ENCODE peak calls at places on chromosomes 7 and 10, in six cellular contexts. L is NCI-H1436 treated with DMSO at 0.1 percent for 48 hours; R is naive thymus-derived CD4-positive, alpha-beta T cell; P is AG09309; T is stimulated activated CD4-positive, alpha-beta T cell treated with anti-CD3 and anti-CD28 coated beads, Interleukin-2, amount 100 ng/mL, for 24 hours; M is non-pigmented ciliary epithelial cell. W is an unnamed sample.
A peak's percentile ranks its signal among the peaks of the same experiment; 100 is the strongest.

GRCh38 chr10:48460148-48460545 is 144.7 kb downstream of the ARHGAP22 start:
- DNase-seq in L (no peak), R (no peak), P (no peak), T (no peak), M (no peak), W (no peak)

GRCh38 chr10:25818751-25819150 is 115.3 kb upstream of the MYO3A start:
- DNase-seq in L (peak; percentile 78), R (no peak), P (no peak), T (no peak), M (no peak), W (no peak)

GRCh38 chr10:20811131-20811530 is 86.0 kb downstream of the NEBL start:
- DNase-seq in L (no peak), R (no peak), P (no peak), T (no peak), M (no peak), W (no peak)

GRCh38 chr10:29725133-29725720 is 90.5 kb upstream of the SVIL start:
- DNase-seq in L (no peak), R (no peak), P (no peak), T (no peak), M (no peak), W (no peak)

GRCh38 chr7:128863433-128863989 is 855 bp downstream of the ATP6V1F start:
- DNase-seq in L (no peak), R (no peak), P (no peak), T (peak; percentile 55), M (peak; percentile 35), W (peak; percentile 92)

GRCh38 chr7:138755331-138755747 is 42.5 kb upstream of the TMEM213 start:
- DNase-seq in L (no peak), R (no peak), P (no peak), T (no peak), M (no peak), W (no peak)

GRCh38 chr7:5630670-5631069 is 150.8 kb downstream of the RNF216 start:
- DNase-seq in L (no peak), R (no peak), P (no peak), T (peak; percentile 53), M (no peak), W (no peak)

GRCh38 chr7:112286294-112287086 is 80.0 kb downstream of the ZNF277 start:
- DNase-seq in L (peak; percentile 75), R (no peak), P (no peak), T (no peak), M (no peak), W (no peak)

GRCh38 chr7:22591271-22591670 is 91.3 kb upstream of the STEAP1B start:
- DNase-seq in L (no peak), R (no peak), P (no peak), T (no peak), M (no peak), W (no peak)

GRCh38 chr7:30935569-30935877 is 23.9 kb downstream of the AQP1 start:
- DNase-seq in L (no peak), R (no peak), P (no peak), T (no peak), M (no peak), W (no peak)

GRCh38 chr10:63760708-63761047 is 239.5 kb downstream of the REEP3 start:
- DNase-seq in L (no peak), R (no peak), P (no peak), T (no peak), M (no peak), W (no peak)

GRCh38 chr7:128929201-128929808 is 8.4 kb upstream of the IRF5 start:
- DNase-seq in L (no peak), R (no peak), P (no peak), T (no peak), M (no peak), W (no peak)

GRCh38 chr7:155459133-155459866 is 1.4 kb downstream of the EN2 start:
- DNase-seq in L (no peak), R (no peak), P (no peak), T (no peak), M (no peak), W (no peak)

GRCh38 chr7:14861456-14861855 is 41.1 kb downstream of the DGKB start:
- DNase-seq in L (no peak), R (no peak), P (no peak), T (no peak), M (no peak), W (no peak)

GRCh38 chr7:103711413-103711812 is 265.4 kb upstream of the SLC26A5 start:
- DNase-seq in L (no peak), R (no peak), P (no peak), T (no peak), M (no peak), W (no peak)

GRCh38 chr10:3500408-3500856 is 284.6 kb downstream of the KLF6 start:
- DNase-seq in L (no peak), R (no peak), P (no peak), T (no peak), M (peak; percentile 81), W (no peak)

GRCh38 chr10:114347791-114348190 is 56.5 kb downstream of the AFAP1L2 start:
- DNase-seq in L (no peak), R (no peak), P (no peak), T (no peak), M (no peak), W (no peak)

GRCh38 chr10:26780106-26780792 is 80.5 kb downstream of the ABI1 start:
- DNase-seq in L (no peak), R (no peak), P (no peak), T (no peak), M (no peak), W (no peak)

GRCh38 chr7:19209297-19209696 is 64.1 kb upstream of the FERD3L start:
- DNase-seq in L (no peak), R (no peak), P (no peak), T (no peak), M (no peak), W (no peak)

GRCh38 chr10:25557136-25557535 is 376.9 kb upstream of the MYO3A start:
- DNase-seq in L (no peak), R (no peak), P (no peak), T (no peak), M (no peak), W (no peak)

GRCh38 chr7:102814025-102814471 is 65.2 kb downstream of the FAM185A start:
- DNase-seq in L (no peak), R (no peak), P (no peak), T (no peak), M (no peak), W (peak; percentile 84)

GRCh38 chr10:44965651-44966097 is 6.1 kb downstream of the RASSF4 start:
- DNase-seq in L (no peak), R (no peak), P (no peak), T (no peak), M (no peak), W (no peak)

GRCh38 chr10:25068152-25069058 is 52.0 kb downstream of the THNSL1 start:
- DNase-seq in L (peak; percentile 63), R (no peak), P (no peak), T (no peak), M (no peak), W (peak; percentile 87)

GRCh38 chr10:1190052-1190395 is 133.8 kb downstream of the WDR37 start:
- DNase-seq in L (no peak), R (no peak), P (no peak), T (no peak), M (no peak), W (no peak)

GRCh38 chr7:138981332-138982203 is at the start of gene KIAA1549:
- DNase-seq in L (no peak), R (no peak), P (no peak), T (peak; percentile 72), M (no peak), W (peak; percentile 86)

GRCh38 chr7:155296788-155297516 is 726 bp upstream of the INSIG1 start:
- DNase-seq in L (no peak), R (peak; percentile 89), P (peak; percentile 38), T (peak; percentile 81), M (no peak), W (peak; percentile 88)

GRCh38 chr10:97540669-97541500 is 31.7 kb upstream of the ANKRD2 start:
- DNase-seq in L (no peak), R (no peak), P (no peak), T (no peak), M (no peak), W (no peak)

GRCh38 chr7:27110163-27110976 is 7.9 kb upstream of the HOXA2 start:
- DNase-seq in L (no peak), R (no peak), P (no peak), T (no peak), M (no peak), W (no peak)

GRCh38 chr7:986766-987722 is 4.1 kb downstream of the CYP2W1 start:
- DNase-seq in L (no peak), R (no peak), P (no peak), T (no peak), M (no peak), W (no peak)

GRCh38 chr10:986881-987634 is 1.2 kb upstream of the GTPBP4 start:
- DNase-seq in L (no peak), R (no peak), P (peak; percentile 50), T (no peak), M (peak; percentile 73), W (peak; percentile 90)

GRCh38 chr7:83413425-83413824 is 235.5 kb downstream of the SEMA3E start:
- DNase-seq in L (no peak), R (no peak), P (no peak), T (no peak), M (no peak), W (no peak)

GRCh38 chr10:103395754-103396066 is 565 bp downstream of the ATP5MK start:
- DNase-seq in L (no peak), R (no peak), P (no peak), T (no peak), M (no peak), W (peak; percentile 56)

GRCh38 chr7:8115547-8116402 is 146.2 kb downstream of the ICA1 start:
- DNase-seq in L (no peak), R (no peak), P (no peak), T (no peak), M (no peak), W (no peak)

GRCh38 chr10:86312701-86313270 is 53.8 kb downstream of the GRID1 start:
- DNase-seq in L (no peak), R (no peak), P (no peak), T (no peak), M (no peak), W (no peak)

GRCh38 chr7:11698273-11698930 is 133.6 kb downstream of the THSD7A start:
- DNase-seq in L (peak; percentile 91), R (no peak), P (no peak), T (no peak), M (no peak), W (no peak)

GRCh38 chr10:93028881-93029280 is 31.7 kb upstream of the CYP26C1 start:
- DNase-seq in L (no peak), R (no peak), P (no peak), T (no peak), M (no peak), W (peak; percentile 21)

GRCh38 chr7:17674956-17675300 is 265.4 kb downstream of the SNX13 start:
- DNase-seq in L (no peak), R (no peak), P (no peak), T (no peak), M (no peak), W (no peak)

GRCh38 chr10:101585841-101586240 is 2.2 kb downstream of the POLL start:
- DNase-seq in L (no peak), R (no peak), P (no peak), T (no peak), M (no peak), W (no peak)

GRCh38 chr7:105439174-105439893 is 50.6 kb upstream of the SRPK2 start:
- DNase-seq in L (no peak), R (no peak), P (peak; percentile 84), T (peak; percentile 19), M (peak; percentile 56), W (peak; percentile 64)

GRCh38 chr7:127525866-127526456 is 59.4 kb downstream of the GCC1 start:
- DNase-seq in L (no peak), R (no peak), P (no peak), T (no peak), M (no peak), W (no peak)